ENCODE peak calls at places on chromosomes 13 and 19, in seven cellular contexts. O is T-cell, F is spleen, E is sciatic nerve, Z is EL, J is NCI-H774, H is RPMI8226. Y is an unnamed sample.

GRCh38 chr19:45515081-45515624 is 7.9 kb downstream of the VASP start:
- DNase-seq in F (peak), Z (no peak), J (no peak), H (peak), E (no peak), O (peak), Y (no peak)

GRCh38 chr19:47243776-47244547 is 12.4 kb upstream of the CCDC9 start:
- DNase-seq in H (peak), J (peak), E (peak), Z (peak), F (peak), O (peak), Y (peak)

GRCh38 chr19:45657520-45658163 is 10.4 kb upstream of the GIPR start:
- DNase-seq in J (peak), E (no peak), H (no peak), Z (no peak), O (no peak), F (no peak), Y (no peak)

GRCh38 chr19:31263317-31263716 is 85.9 kb downstream of the TSHZ3 start:
- DNase-seq in O (no peak), F (no peak), E (no peak), J (no peak), H (no peak), Z (peak), Y (no peak)

GRCh38 chr13:59398661-59399060 is 765.1 kb downstream of the DIAPH3 start:
- DNase-seq in H (no peak), O (no peak), Z (no peak), J (no peak), E (no peak), F (no peak), Y (no peak)

GRCh38 chr19:34181111-34181864 is 9.0 kb downstream of the LSM14A start:
- DNase-seq in E (no peak), O (no peak), H (no peak), Z (no peak), F (no peak), J (no peak), Y (no peak)

GRCh38 chr13:19845758-19846157 is 17.7 kb downstream of the ZMYM5 start:
- DNase-seq in O (no peak), Z (peak), E (no peak), H (no peak), J (no peak), F (no peak), Y (peak)

GRCh38 chr19:48487544-48487943 is 18.4 kb downstream of the CYTH2 start:
- DNase-seq in O (no peak), J (no peak), E (no peak), H (no peak), Z (no peak), F (no peak), Y (no peak)

GRCh38 chr13:82147526-82147925 is 1734.7 kb downstream of the SLITRK1 start:
- DNase-seq in O (no peak), E (no peak), H (no peak), J (no peak), F (no peak), Z (peak), Y (no peak)

GRCh38 chr19:10112895-10113591 is 1.6 kb downstream of the P2RY11 start:
- DNase-seq in E (no peak), O (peak), Z (peak), H (peak), F (peak), J (no peak), Y (no peak)

GRCh38 chr19:958967-959685 is 25.0 kb upstream of the WDR18 start:
- DNase-seq in E (no peak), H (no peak), J (no peak), Z (peak), O (no peak), F (no peak), Y (no peak)

GRCh38 chr13:41864658-41865057 is 96.3 kb downstream of the VWA8 start:
- DNase-seq in J (no peak), Z (no peak), O (no peak), E (no peak), F (no peak), H (no peak), Y (no peak)

GRCh38 chr19:6374179-6374709 is 1.5 kb downstream of the PSPN start:
- DNase-seq in E (no peak), O (no peak), J (no peak), H (no peak), Z (no peak), F (peak), Y (no peak)

GRCh38 chr19:33196446-33197193 is 2.5 kb downstream of the LRP3 start:
- DNase-seq in H (no peak), J (no peak), Z (no peak), O (no peak), F (no peak), E (no peak), Y (no peak)

GRCh38 chr13:85657942-85658341 is 141.3 kb downstream of the SLITRK6 start:
- DNase-seq in Z (no peak), J (no peak), H (no peak), E (no peak), F (no peak), O (no peak), Y (no peak)

GRCh38 chr19:5250127-5250659 is 90.4 kb downstream of the PTPRS start:
- DNase-seq in J (no peak), H (peak), F (no peak), O (no peak), E (no peak), Z (no peak), Y (peak)

GRCh38 chr13:27437126-27437525 is 12.7 kb downstream of the GTF3A start:
- DNase-seq in O (no peak), H (no peak), Z (no peak), F (no peak), E (no peak), J (no peak), Y (no peak)

GRCh38 chr19:4744451-4745170 is 21.0 kb upstream of the DPP9 start:
- DNase-seq in F (no peak), Z (peak), E (no peak), H (no peak), J (no peak), O (no peak), Y (no peak)

GRCh38 chr19:28074773-28075172 is 1138.2 kb downstream of the UQCRFS1 start:
- DNase-seq in J (no peak), F (no peak), O (no peak), Z (no peak), E (no peak), H (no peak), Y (no peak)

Y was measured in NCI-H446 treated with DMSO at 0.1 percent for 48 hours.